ENCODE peak calls at places on chromosomes 2 and 18, in six cellular contexts. U is T follicular helper cell, Y is NCI-H69, F is DND-41, P is neural crest cell, T is choroid plexus epithelial cell. W is an unnamed sample.

GRCh38 chr2:120169020-120169419 is 54.2 kb downstream of the TMEM185B start:
- DNase-seq in U (no peak), Y (no peak), F (no peak), P (no peak), T (no peak), W (no peak)

GRCh38 chr2:220104871-220105351 is 477.5 kb downstream of the SLC4A3 start:
- DNase-seq in U (no peak), Y (no peak), F (no peak), P (no peak), T (peak), W (no peak)

GRCh38 chr2:69210386-69210785 is 176.6 kb downstream of the GFPT1 start:
- DNase-seq in U (no peak), Y (no peak), F (no peak), P (no peak), T (no peak), W (no peak)

GRCh38 chr2:58512878-58513277 is 271.8 kb upstream of the FANCL start:
- DNase-seq in U (no peak), Y (peak), F (no peak), P (no peak), T (no peak), W (no peak)

GRCh38 chr2:174511580-174512260 is 24.9 kb upstream of the GPR155 start:
- DNase-seq in U (no peak), Y (no peak), F (no peak), P (no peak), T (no peak), W (no peak)

GRCh38 chr18:49381267-49381865 is 79.1 kb downstream of the DYM start:
- DNase-seq in U (no peak), Y (no peak), F (no peak), P (no peak), T (no peak), W (no peak)

GRCh38 chr2:101718993-101719571 is 21.6 kb downstream of the MAP4K4 start:
- DNase-seq in U (no peak), Y (no peak), F (no peak), P (no peak), T (no peak), W (no peak)

GRCh38 chr2:11659866-11660265 is 10.1 kb downstream of the NTSR2 start:
- DNase-seq in U (no peak), Y (no peak), F (no peak), P (no peak), T (no peak), W (no peak)

GRCh38 chr2:12694990-12695774 is 21.6 kb upstream of the TRIB2 start:
- DNase-seq in U (no peak), Y (no peak), F (no peak), P (no peak), T (peak), W (no peak)

GRCh38 chr2:97741686-97742085 is 28.3 kb downstream of the ZAP70 start:
- DNase-seq in U (no peak), Y (no peak), F (no peak), P (no peak), T (no peak), W (no peak)

GRCh38 chr2:28449489-28450395 is 46.1 kb upstream of the PLB1 start:
- DNase-seq in U (no peak), Y (peak), F (no peak), P (no peak), T (peak), W (no peak)

GRCh38 chr2:222982010-222982908 is 69.7 kb upstream of the KCNE4 start:
- DNase-seq in U (no peak), Y (peak), F (peak), P (no peak), T (peak), W (no peak)

GRCh38 chr2:74873041-74873440 is 39.1 kb downstream of the HK2 start:
- DNase-seq in U (no peak), Y (no peak), F (no peak), P (no peak), T (no peak), W (no peak)

GRCh38 chr18:24567199-24567598 is 106.8 kb downstream of the HRH4 start:
- DNase-seq in U (no peak), Y (peak), F (no peak), P (no peak), T (no peak), W (peak)

GRCh38 chr18:43847164-43848091 is 570.1 kb upstream of the SYT4 start:
- DNase-seq in U (no peak), Y (no peak), F (no peak), P (no peak), T (peak), W (no peak)

GRCh38 chr2:20050712-20051517 is 513 bp downstream of the LAPTM4A start:
- DNase-seq in U (no peak), Y (peak), F (peak), P (peak), T (peak), W (peak)